ENCODE peak calls at places on chromosomes 2 and 18, in six cellular contexts. One of them, this sample, is unnamed.

GRCh38 chr2:235381261-235381912 is 112.5 kb upstream of the AGAP1 start:
- DNase-seq in transverse colon: no peak
- DNase-seq in K562: no peak
- DNase-seq in upper lobe of left lung: no peak
- DNase-seq in ovary: no peak
- DNase-seq in breast epithelium: no peak
- DNase-seq in this sample: no peak

GRCh38 chr2:62964050-62964449 is 86.6 kb upstream of the OTX1 start:
- DNase-seq in transverse colon: no peak
- DNase-seq in K562: no peak
- DNase-seq in upper lobe of left lung: no peak
- DNase-seq in ovary: no peak
- DNase-seq in breast epithelium: no peak
- DNase-seq in this sample: no peak

GRCh38 chr2:73938761-73939352 is 12.2 kb downstream of the DGUOK start:
- DNase-seq in transverse colon: no peak
- DNase-seq in K562: no peak
- DNase-seq in upper lobe of left lung: no peak
- DNase-seq in ovary: no peak
- DNase-seq in breast epithelium: no peak
- DNase-seq in this sample: no peak

GRCh38 chr2:72895759-72896281 is 8.6 kb downstream of the SPR start:
- DNase-seq in transverse colon: peak; percentile 75
- DNase-seq in K562: no peak
- DNase-seq in upper lobe of left lung: peak; percentile 67
- DNase-seq in ovary: peak; percentile 63
- DNase-seq in breast epithelium: no peak
- DNase-seq in this sample: peak; percentile 39

GRCh38 chr18:3706279-3707097 is 256.5 kb downstream of the TGIF1 start:
- DNase-seq in transverse colon: no peak
- DNase-seq in K562: peak; percentile 92
- DNase-seq in upper lobe of left lung: no peak
- DNase-seq in ovary: no peak
- DNase-seq in breast epithelium: no peak
- DNase-seq in this sample: no peak

GRCh38 chr2:138514173-138514572 is 12.6 kb downstream of the SPOPL start:
- DNase-seq in transverse colon: no peak
- DNase-seq in K562: no peak
- DNase-seq in upper lobe of left lung: no peak
- DNase-seq in ovary: no peak
- DNase-seq in breast epithelium: no peak
- DNase-seq in this sample: no peak

GRCh38 chr2:121625953-121626352 is 23.3 kb downstream of the CLASP1 start:
- DNase-seq in transverse colon: no peak
- DNase-seq in K562: no peak
- DNase-seq in upper lobe of left lung: no peak
- DNase-seq in ovary: no peak
- DNase-seq in breast epithelium: no peak
- DNase-seq in this sample: no peak

GRCh38 chr2:130865401-130865800 is 28.7 kb downstream of the ARHGEF4 start:
- DNase-seq in transverse colon: no peak
- DNase-seq in K562: no peak
- DNase-seq in upper lobe of left lung: no peak
- DNase-seq in ovary: no peak
- DNase-seq in breast epithelium: no peak
- DNase-seq in this sample: peak; percentile 20

GRCh38 chr2:7165736-7166135 is 248.5 kb downstream of the RNF144A start:
- DNase-seq in transverse colon: no peak
- DNase-seq in K562: no peak
- DNase-seq in upper lobe of left lung: no peak
- DNase-seq in ovary: no peak
- DNase-seq in breast epithelium: no peak
- DNase-seq in this sample: no peak

GRCh38 chr2:5845798-5846197 is 153.6 kb downstream of the SOX11 start:
- DNase-seq in transverse colon: no peak
- DNase-seq in K562: no peak
- DNase-seq in upper lobe of left lung: no peak
- DNase-seq in ovary: no peak
- DNase-seq in breast epithelium: no peak
- DNase-seq in this sample: no peak

GRCh38 chr2:219681301-219682290 is 54.2 kb downstream of the SLC4A3 start:
- DNase-seq in transverse colon: no peak
- DNase-seq in K562: no peak
- DNase-seq in upper lobe of left lung: no peak
- DNase-seq in ovary: no peak
- DNase-seq in breast epithelium: no peak
- DNase-seq in this sample: no peak

GRCh38 chr18:54873884-54874255 is 45.6 kb downstream of the RAB27B start:
- DNase-seq in transverse colon: peak; percentile 62
- DNase-seq in K562: no peak
- DNase-seq in upper lobe of left lung: no peak
- DNase-seq in ovary: no peak
- DNase-seq in breast epithelium: no peak
- DNase-seq in this sample: no peak

GRCh38 chr2:142010871-142011270 is 119.9 kb downstream of the LRP1B start:
- DNase-seq in transverse colon: no peak
- DNase-seq in K562: no peak
- DNase-seq in upper lobe of left lung: no peak
- DNase-seq in ovary: no peak
- DNase-seq in breast epithelium: no peak
- DNase-seq in this sample: no peak

GRCh38 chr2:18903750-18904149 is 314.4 kb upstream of the NT5C1B start:
- DNase-seq in transverse colon: peak; percentile 12
- DNase-seq in K562: no peak
- DNase-seq in upper lobe of left lung: no peak
- DNase-seq in ovary: no peak
- DNase-seq in breast epithelium: no peak
- DNase-seq in this sample: no peak

GRCh38 chr2:148603562-148603920 is 41.0 kb upstream of the EPC2 start:
- DNase-seq in transverse colon: no peak
- DNase-seq in K562: no peak
- DNase-seq in upper lobe of left lung: no peak
- DNase-seq in ovary: no peak
- DNase-seq in breast epithelium: no peak
- DNase-seq in this sample: no peak

GRCh38 chr18:39653221-39653620 is 2087.6 kb upstream of the CELF4 start:
- DNase-seq in transverse colon: no peak
- DNase-seq in K562: no peak
- DNase-seq in upper lobe of left lung: no peak
- DNase-seq in ovary: no peak
- DNase-seq in breast epithelium: no peak
- DNase-seq in this sample: no peak

GRCh38 chr2:127649684-127650040 is 3.7 kb downstream of the GPR17 start:
- DNase-seq in transverse colon: peak; percentile 88
- DNase-seq in K562: peak; percentile 78
- DNase-seq in upper lobe of left lung: no peak
- DNase-seq in ovary: peak; percentile 58
- DNase-seq in breast epithelium: peak; percentile 67
- DNase-seq in this sample: peak; percentile 82

GRCh38 chr2:119765404-119766002 is 5.8 kb downstream of the PTPN4 start:
- DNase-seq in transverse colon: no peak
- DNase-seq in K562: no peak
- DNase-seq in upper lobe of left lung: no peak
- DNase-seq in ovary: no peak
- DNase-seq in breast epithelium: no peak
- DNase-seq in this sample: no peak

GRCh38 chr18:52326001-52326400 is 14.0 kb upstream of the DCC start:
- DNase-seq in transverse colon: no peak
- DNase-seq in K562: no peak
- DNase-seq in upper lobe of left lung: no peak
- DNase-seq in ovary: no peak
- DNase-seq in breast epithelium: no peak
- DNase-seq in this sample: no peak

GRCh38 chr2:166060191-166060590 is 67.6 kb downstream of the SCN1A start:
- DNase-seq in transverse colon: no peak
- DNase-seq in K562: no peak
- DNase-seq in upper lobe of left lung: no peak
- DNase-seq in ovary: no peak
- DNase-seq in breast epithelium: no peak
- DNase-seq in this sample: no peak

GRCh38 chr2:119760876-119761275 is 1.2 kb downstream of the PTPN4 start:
- DNase-seq in transverse colon: no peak
- DNase-seq in K562: peak; percentile 22
- DNase-seq in upper lobe of left lung: no peak
- DNase-seq in ovary: no peak
- DNase-seq in breast epithelium: no peak
- DNase-seq in this sample: no peak

GRCh38 chr2:17800693-17801458 is 15.4 kb upstream of the MSGN1 start:
- DNase-seq in transverse colon: peak; percentile 75
- DNase-seq in K562: no peak
- DNase-seq in upper lobe of left lung: no peak
- DNase-seq in ovary: no peak
- DNase-seq in breast epithelium: no peak
- DNase-seq in this sample: no peak

GRCh38 chr18:35459997-35460396 is 37.8 kb downstream of the INO80C start:
- DNase-seq in transverse colon: no peak
- DNase-seq in K562: no peak
- DNase-seq in upper lobe of left lung: no peak
- DNase-seq in ovary: no peak
- DNase-seq in breast epithelium: no peak
- DNase-seq in this sample: no peak

GRCh38 chr18:35463837-35464236 is 33.9 kb downstream of the INO80C start:
- DNase-seq in transverse colon: no peak
- DNase-seq in K562: no peak
- DNase-seq in upper lobe of left lung: no peak
- DNase-seq in ovary: no peak
- DNase-seq in breast epithelium: no peak
- DNase-seq in this sample: no peak

GRCh38 chr18:35464731-35465728 is 32.7 kb downstream of the INO80C start:
- DNase-seq in transverse colon: no peak
- DNase-seq in K562: no peak
- DNase-seq in upper lobe of left lung: no peak
- DNase-seq in ovary: no peak
- DNase-seq in breast epithelium: no peak
- DNase-seq in this sample: no peak

GRCh38 chr18:35460719-35461118 is 37.0 kb downstream of the INO80C start:
- DNase-seq in transverse colon: no peak
- DNase-seq in K562: no peak
- DNase-seq in upper lobe of left lung: no peak
- DNase-seq in ovary: no peak
- DNase-seq in breast epithelium: no peak
- DNase-seq in this sample: no peak

GRCh38 chr18:35463050-35463449 is 34.7 kb downstream of the INO80C start:
- DNase-seq in transverse colon: no peak
- DNase-seq in K562: no peak
- DNase-seq in upper lobe of left lung: no peak
- DNase-seq in ovary: no peak
- DNase-seq in breast epithelium: no peak
- DNase-seq in this sample: no peak
- TF ChIP-seq POLR2A in transverse colon: no peak
- TF ChIP-seq POLR2A in K562: no peak
- TF ChIP-seq POLR2A in upper lobe of left lung: no peak
- TF ChIP-seq POLR2A in ovary: no peak
- TF ChIP-seq POLR2A in breast epithelium: no peak
- TF ChIP-seq POLR2A in this sample: no peak

GRCh38 chr2:10776231-10776977 is 36.2 kb downstream of the PDIA6 start:
- DNase-seq in transverse colon: no peak
- DNase-seq in K562: no peak
- DNase-seq in upper lobe of left lung: no peak
- DNase-seq in ovary: peak; percentile 26
- DNase-seq in breast epithelium: no peak
- DNase-seq in this sample: no peak
- H3K27ac ChIP-seq in transverse colon: no peak overlapping the region
- H3K27ac ChIP-seq in K562: no peak overlapping the region
- H3K27ac ChIP-seq in upper lobe of left lung: no peak overlapping the region
- H3K27ac ChIP-seq in ovary: no peak overlapping the region
- H3K27ac ChIP-seq in breast epithelium: no peak overlapping the region
- H3K27ac ChIP-seq in this sample: no peak overlapping the region

GRCh38 chr2:190979906-190980629 is 33.9 kb downstream of the STAT1 start:
- DNase-seq in transverse colon: peak; percentile 49
- DNase-seq in K562: no peak
- DNase-seq in upper lobe of left lung: no peak
- DNase-seq in ovary: peak; percentile 86
- DNase-seq in breast epithelium: peak; percentile 79
- DNase-seq in this sample: peak; percentile 39
- TF ChIP-seq POLR2A in transverse colon: no peak
- TF ChIP-seq POLR2A in K562: no peak
- TF ChIP-seq POLR2A in upper lobe of left lung: no peak
- TF ChIP-seq POLR2A in ovary: no peak
- TF ChIP-seq POLR2A in breast epithelium: no peak
- TF ChIP-seq POLR2A in this sample: no peak

GRCh38 chr2:195561205-195562032 is 95.6 kb upstream of the SLC39A10 start:
- DNase-seq in transverse colon: no peak
- DNase-seq in K562: no peak
- DNase-seq in upper lobe of left lung: no peak
- DNase-seq in ovary: no peak
- DNase-seq in breast epithelium: no peak
- DNase-seq in this sample: no peak

GRCh38 chr2:195566201-195566600 is 90.8 kb upstream of the SLC39A10 start:
- DNase-seq in transverse colon: no peak
- DNase-seq in K562: no peak
- DNase-seq in upper lobe of left lung: no peak
- DNase-seq in ovary: no peak
- DNase-seq in breast epithelium: no peak
- DNase-seq in this sample: no peak

GRCh38 chr2:195562624-195563566 is 94.1 kb upstream of the SLC39A10 start:
- DNase-seq in transverse colon: no peak
- DNase-seq in K562: no peak
- DNase-seq in upper lobe of left lung: no peak
- DNase-seq in ovary: no peak
- DNase-seq in breast epithelium: no peak
- DNase-seq in this sample: no peak

GRCh38 chr2:195560209-195560907 is 96.7 kb upstream of the SLC39A10 start:
- DNase-seq in transverse colon: peak; percentile 39
- DNase-seq in K562: no peak
- DNase-seq in upper lobe of left lung: no peak
- DNase-seq in ovary: no peak
- DNase-seq in breast epithelium: no peak
- DNase-seq in this sample: no peak

GRCh38 chr2:195563857-195564512 is 93.0 kb upstream of the SLC39A10 start:
- DNase-seq in transverse colon: no peak
- DNase-seq in K562: no peak
- DNase-seq in upper lobe of left lung: no peak
- DNase-seq in ovary: no peak
- DNase-seq in breast epithelium: no peak
- DNase-seq in this sample: no peak
- H3K27ac ChIP-seq in transverse colon: no peak overlapping the region
- H3K27ac ChIP-seq in K562: no peak overlapping the region
- H3K27ac ChIP-seq in upper lobe of left lung: peak overlapping the region; percentile 61
- H3K27ac ChIP-seq in ovary: no peak overlapping the region
- H3K27ac ChIP-seq in breast epithelium: no peak overlapping the region
- H3K27ac ChIP-seq in this sample: no peak overlapping the region

DNA sequence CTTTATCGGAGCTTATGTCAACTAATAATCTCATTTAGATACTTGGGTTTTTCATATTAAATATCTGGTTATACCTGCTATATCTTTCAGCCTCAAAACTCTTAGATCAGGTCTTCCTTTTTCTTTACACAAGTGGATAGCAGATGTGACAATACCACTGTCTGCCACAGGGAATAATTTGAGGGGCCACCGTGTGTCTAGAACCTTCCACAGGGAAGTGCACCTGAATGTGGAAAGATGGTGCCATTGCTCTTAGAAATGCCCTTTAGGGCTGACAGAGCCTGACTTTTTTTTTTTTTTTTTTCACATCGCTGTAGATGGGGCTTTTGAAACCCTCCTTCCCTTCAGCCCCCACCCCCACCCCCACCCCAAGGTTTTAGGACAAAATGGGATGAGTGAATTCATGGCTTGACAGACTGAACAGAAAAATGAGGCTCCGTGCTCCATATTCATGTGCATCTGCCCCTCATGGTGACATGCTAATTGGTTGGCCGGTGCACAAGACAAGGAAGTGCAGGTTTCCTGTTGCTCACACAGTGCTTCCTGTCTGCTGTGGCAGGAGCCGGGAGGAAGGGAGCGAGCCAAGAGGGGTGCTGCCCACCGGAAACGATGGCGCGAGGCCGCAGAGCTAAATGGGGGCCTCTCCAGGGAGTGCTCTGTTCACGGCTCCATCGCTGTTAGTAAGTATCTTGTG is 246.0 kb downstream of the LDLRAD4 start:
- DNase-seq in transverse colon: peak; percentile 59
- DNase-seq in K562: peak; percentile 23
- DNase-seq in upper lobe of left lung: no peak
- DNase-seq in ovary: no peak
- DNase-seq in breast epithelium: no peak
- DNase-seq in this sample: no peak
- TF ChIP-seq POLR2A in transverse colon: no peak
- TF ChIP-seq POLR2A in K562: no peak
- TF ChIP-seq POLR2A in upper lobe of left lung: peak; percentile 60
- TF ChIP-seq POLR2A in ovary: no peak
- TF ChIP-seq POLR2A in breast epithelium: no peak
- TF ChIP-seq POLR2A in this sample: no peak

This sample was measured in body of pancreas.